ENCODE peak calls at places on chromosomes 11 and 22, in six cellular contexts. L is K562, F is A549, R is upper lobe of left lung, O is GM12878, K is HepG2. I is an unnamed sample.

GRCh38 chr11:26191193-26191592 is 140.7 kb upstream of the ANO3 start:
- ATAC-seq in L (no peak), F (no peak), R (no peak), O (peak), K (no peak), I (no peak)

GRCh38 chr11:1150769-1151365 is 6.9 kb upstream of the MUC5AC start:
- ATAC-seq in L (no peak), F (peak), R (peak), O (no peak), K (no peak), I (no peak)

GRCh38 chr11:110870816-110871522 is 158.7 kb upstream of the ARHGAP20 start:
- ATAC-seq in L (no peak), F (no peak), R (no peak), O (no peak), K (no peak), I (no peak)

GRCh38 chr11:94401773-94402265 is 600 bp upstream of the GPR83 start:
- ATAC-seq in L (no peak), F (no peak), R (no peak), O (no peak), K (no peak), I (no peak)

GRCh38 chr11:118442903-118443589 is 6.8 kb downstream of the KMT2A start:
- ATAC-seq in L (no peak), F (no peak), R (no peak), O (peak), K (no peak), I (no peak)

GRCh38 chr11:38927993-38928392 is 2330.0 kb upstream of the RAG2 start:
- ATAC-seq in L (no peak), F (no peak), R (no peak), O (no peak), K (no peak), I (no peak)

GRCh38 chr22:41367039-41367679 is 14.6 kb upstream of the TEF start:
- ATAC-seq in L (peak), F (peak), R (peak), O (peak), K (peak), I (peak)

GRCh38 chr22:19110064-19110458 is 12.2 kb downstream of the DGCR2 start:
- ATAC-seq in L (peak), F (no peak), R (no peak), O (no peak), K (no peak), I (no peak)

GRCh38 chr11:118319031-118319814 is 14.7 kb downstream of the CD3E start:
- ATAC-seq in L (peak), F (no peak), R (peak), O (no peak), K (no peak), I (no peak)

GRCh38 chr11:9285850-9286587 is 20.9 kb upstream of the DENND5A start:
- ATAC-seq in L (no peak), F (peak), R (no peak), O (no peak), K (no peak), I (no peak)

GRCh38 chr11:19405966-19406365 is 165.2 kb upstream of the E2F8 start:
- ATAC-seq in L (no peak), F (no peak), R (no peak), O (peak), K (no peak), I (no peak)

GRCh38 chr11:112520293-112520692 is 259.6 kb upstream of the PLET1 start:
- ATAC-seq in L (no peak), F (no peak), R (no peak), O (no peak), K (no peak), I (no peak)

GRCh38 chr22:41772645-41773044 is 27.8 kb upstream of the CCDC134 start:
- ATAC-seq in L (no peak), F (peak), R (no peak), O (no peak), K (peak), I (no peak)

GRCh38 chr11:75301131-75301530 is 50.3 kb downstream of the ARRB1 start:
- ATAC-seq in L (peak), F (peak), R (peak), O (no peak), K (no peak), I (peak)

GRCh38 chr11:16769386-16769785 is 30.9 kb downstream of the C11orf58 start:
- ATAC-seq in L (no peak), F (no peak), R (no peak), O (no peak), K (no peak), I (no peak)

GRCh38 chr11:15663778-15664218 is 549.1 kb downstream of the INSC start:
- ATAC-seq in L (no peak), F (no peak), R (no peak), O (no peak), K (no peak), I (no peak)

GRCh38 chr22:20093437-20093836 is 13.4 kb downstream of the DGCR8 start:
- ATAC-seq in L (peak), F (no peak), R (peak), O (no peak), K (peak), I (no peak)

GRCh38 chr11:112300094-112300786 is 39.6 kb upstream of the PLET1 start:
- ATAC-seq in L (no peak), F (no peak), R (no peak), O (no peak), K (no peak), I (no peak)

GRCh38 chr11:85740464-85741400 is 54.7 kb upstream of the CCDC89 start:
- ATAC-seq in L (no peak), F (no peak), R (no peak), O (no peak), K (no peak), I (no peak)

GRCh38 chr11:93547028-93547427 is 3.8 kb upstream of the SMCO4 start:
- ATAC-seq in L (no peak), F (no peak), R (no peak), O (no peak), K (no peak), I (no peak)

DNA sequence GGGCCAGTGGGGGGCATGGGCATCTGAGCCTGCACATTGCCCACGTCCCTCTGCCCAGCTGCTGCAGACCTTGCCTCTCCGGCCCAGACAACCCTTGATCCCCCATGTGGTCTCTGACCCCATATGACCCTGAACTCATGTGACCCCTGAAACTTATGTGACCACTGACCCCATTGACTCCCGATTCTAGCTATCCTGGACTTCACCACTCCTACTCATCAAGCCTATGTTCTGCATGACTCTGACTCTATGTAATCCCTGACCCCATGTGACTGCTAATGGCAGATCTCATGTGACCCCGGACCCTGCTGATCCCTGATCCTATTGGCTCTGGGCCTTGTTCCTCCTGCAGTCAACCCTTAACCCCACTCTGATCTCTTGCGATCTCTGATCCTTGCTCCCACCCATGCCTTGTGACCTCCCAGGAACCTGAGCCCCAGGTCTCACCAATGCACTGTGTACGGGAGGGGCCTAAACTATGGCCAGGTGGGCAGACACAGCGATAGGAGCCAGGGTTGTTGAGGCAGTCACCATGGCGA is 5.7 kb downstream of the LTBP3 start:
- ATAC-seq in L (no peak), F (no peak), R (no peak), O (no peak), K (no peak), I (no peak)
- TF ChIP-seq CTCF in L (peak), F (no peak), R (no peak), O (no peak), K (no peak), I (no peak)

DNA sequence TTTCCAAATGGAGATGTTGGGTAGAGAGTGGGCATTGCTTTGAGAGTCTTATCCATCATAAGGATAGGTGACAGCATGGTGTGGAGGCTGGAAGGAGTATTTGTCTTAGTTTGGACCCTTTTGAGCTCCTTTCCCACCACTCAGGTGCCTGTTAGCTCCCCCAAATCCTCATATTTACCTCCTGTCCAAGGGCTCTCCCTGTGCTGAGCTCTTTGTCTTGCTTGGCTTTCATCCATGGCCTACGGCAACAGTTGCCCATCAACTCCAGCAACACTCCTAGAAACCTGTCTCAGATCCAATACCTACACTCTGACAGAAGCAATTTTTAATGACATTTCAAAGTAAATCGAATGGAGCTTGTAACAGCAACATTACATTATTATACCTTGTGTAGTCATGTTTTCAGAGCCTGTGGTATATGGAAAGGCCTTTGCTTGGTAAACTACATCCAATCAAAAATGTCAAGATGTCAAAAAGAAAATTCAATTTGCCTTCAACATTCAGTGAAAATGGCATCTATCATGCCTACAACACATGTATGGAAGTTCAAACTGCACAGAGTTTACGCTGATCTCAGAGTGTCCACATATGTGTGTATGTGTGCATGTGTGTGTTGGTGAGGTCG is 49.4 kb upstream of the CCDC90B start:
- ATAC-seq in L (no peak), F (no peak), R (no peak), O (no peak), K (no peak), I (no peak)
- TF ChIP-seq EP300 in L (no peak), F (no peak), R (no peak), O (no peak), K (no peak), I (no peak)

GRCh38 chr22:50267591-50268390 is 2.4 kb downstream of the MAPK11 start:
- ATAC-seq in L (peak), F (peak), R (peak), O (no peak), K (no peak), I (peak)
- TF ChIP-seq CTCF in L (no peak), F (no peak), R (no peak), O (peak), K (peak), I (peak)

DNA sequence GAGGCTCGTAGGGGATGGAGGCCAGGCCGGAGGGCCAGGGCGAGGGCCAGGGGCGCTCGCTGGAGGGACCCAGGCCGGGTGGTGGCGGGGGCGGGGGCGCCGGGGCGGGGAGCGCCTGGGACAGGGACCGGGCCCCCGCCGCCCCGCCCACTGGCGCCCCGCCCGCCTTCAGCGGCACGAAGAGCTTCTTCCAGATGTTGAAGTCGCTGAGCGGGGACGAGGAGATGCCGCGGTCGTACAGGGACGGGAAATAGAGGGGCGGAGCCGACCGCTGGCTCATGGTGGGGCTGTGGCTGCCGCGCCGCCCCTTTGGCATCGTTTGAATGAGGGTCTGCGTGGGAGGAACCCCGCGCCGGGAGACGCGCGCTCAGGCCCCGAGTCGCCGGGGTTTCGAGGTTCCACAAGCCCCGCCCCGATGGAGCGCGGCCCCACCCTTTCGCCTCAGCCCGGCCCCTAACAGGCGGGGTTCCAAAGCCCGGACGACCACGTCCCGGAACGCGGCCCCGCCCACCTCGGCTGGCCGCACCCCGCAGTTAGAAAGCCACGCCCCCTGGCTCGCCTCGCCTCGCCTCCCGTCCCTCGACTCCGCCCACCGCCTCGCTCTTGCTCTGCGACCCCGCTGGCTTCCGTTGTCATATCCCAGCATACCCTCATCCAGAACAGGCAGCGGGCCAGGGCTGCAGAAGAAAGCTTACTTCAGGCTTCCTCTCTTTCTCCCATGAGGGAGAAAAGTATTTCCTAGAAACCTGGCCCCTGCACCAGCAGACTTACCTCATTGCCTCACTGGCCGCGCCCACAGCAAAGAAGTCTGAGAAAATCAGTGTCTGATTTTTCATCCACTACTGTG is at the start of gene C11orf91:
- ATAC-seq in L (peak), F (peak), R (peak), O (peak), K (peak), I (peak)
- TF ChIP-seq EP300 in L (no peak), F (no peak), R (no peak), O (no peak), K (no peak), I (no peak)

DNA sequence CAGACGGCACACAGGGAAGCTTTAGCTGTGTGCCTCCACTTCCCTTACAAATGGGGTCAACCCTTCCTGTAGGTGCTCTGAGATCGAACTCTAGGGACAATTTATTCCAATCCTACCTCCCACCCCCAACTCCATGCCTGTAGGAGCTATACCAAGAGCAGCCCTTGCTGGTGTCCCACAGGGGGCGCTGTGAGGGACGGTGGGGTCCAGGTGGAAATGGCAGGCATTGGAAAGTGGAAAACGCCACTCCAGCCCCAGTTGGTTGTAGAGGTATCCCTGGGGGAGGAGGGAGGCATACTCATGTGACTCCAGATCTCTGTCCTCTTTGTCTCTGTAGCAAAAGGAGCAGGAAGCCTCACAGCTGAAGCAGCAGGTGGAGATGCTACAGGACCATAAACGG is 161.3 kb downstream of the MYO18B start:
- ATAC-seq in L (peak), F (peak), R (no peak), O (no peak), K (peak), I (no peak)
- TF ChIP-seq CTCF in L (peak), F (no peak), R (no peak), O (peak), K (peak), I (no peak)

GRCh38 chr11:28835790-28836189 is 727.6 kb downstream of the METTL15 start:
- ATAC-seq in L (no peak), F (no peak), R (no peak), O (no peak), K (no peak), I (no peak)

GRCh38 chr11:28835317-28835716 is 727.1 kb downstream of the METTL15 start:
- ATAC-seq in L (no peak), F (no peak), R (no peak), O (no peak), K (no peak), I (no peak)

GRCh38 chr11:28833169-28833568 is 725.0 kb downstream of the METTL15 start:
- ATAC-seq in L (no peak), F (no peak), R (no peak), O (no peak), K (no peak), I (no peak)

GRCh38 chr11:28834877-28835276 is 726.7 kb downstream of the METTL15 start:
- ATAC-seq in L (no peak), F (no peak), R (no peak), O (no peak), K (no peak), I (no peak)

GRCh38 chr11:28833670-28834069 is 725.5 kb downstream of the METTL15 start:
- ATAC-seq in L (no peak), F (peak), R (no peak), O (no peak), K (no peak), I (no peak)
- TF ChIP-seq EP300 in L (no peak), F (peak), R (no peak), O (no peak), K (no peak), I (no peak)

GRCh38 chr11:73972620-73973449 is 9.8 kb downstream of the UCP2 start:
- ATAC-seq in L (peak), F (no peak), R (no peak), O (peak), K (no peak), I (no peak)
- TF ChIP-seq CTCF in L (no peak), F (no peak), R (no peak), O (no peak), K (no peak), I (no peak)

GRCh38 chr11:62445314-62445740 is 26.5 kb downstream of the SCGB1A1 start:
- ATAC-seq in L (no peak), F (no peak), R (peak), O (no peak), K (no peak), I (peak)
- TF ChIP-seq EP300 in L (no peak), F (no peak), R (no peak), O (no peak), K (no peak), I (no peak)

GRCh38 chr11:11788067-11788710 is 53.6 kb upstream of the USP47 start:
- ATAC-seq in L (peak), F (peak), R (peak), O (peak), K (peak), I (no peak)
- TF ChIP-seq CTCF in L (no peak), F (no peak), R (no peak), O (no peak), K (no peak), I (no peak)

GRCh38 chr11:130649749-130650275 is 201.4 kb downstream of the ADAMTS15 start:
- ATAC-seq in L (no peak), F (no peak), R (no peak), O (no peak), K (no peak), I (no peak)
- TF ChIP-seq EP300 in L (no peak), F (no peak), R (no peak), O (no peak), K (no peak), I (no peak)

I was measured in gastroesophageal sphincter.